ENCODE peak calls at places on chromosomes 3 and 15, in five cellular contexts. One of them, this sample, is unnamed.

GRCh38 chr3:172002512-172003078 is 36.8 kb upstream of the FNDC3B start:
- DNase-seq in K562: no peak
- DNase-seq in GM12878: no peak
- DNase-seq in HepG2: no peak
- DNase-seq in A549: peak; percentile 70
- DNase-seq in this sample: no peak

GRCh38 chr15:96360581-96361308 is 30.2 kb downstream of the NR2F2 start:
- DNase-seq in GM12878: no peak
- DNase-seq in K562: no peak
- DNase-seq in HepG2: no peak
- DNase-seq in A549: no peak
- DNase-seq in this sample: no peak

GRCh38 chr3:29282431-29283296 is 1.8 kb downstream of the RBMS3 start:
- DNase-seq in A549: peak; percentile 33
- DNase-seq in K562: no peak
- DNase-seq in GM12878: no peak
- DNase-seq in HepG2: no peak
- DNase-seq in this sample: no peak

GRCh38 chr3:148924572-148924971 is 59.5 kb downstream of the CPA3 start:
- DNase-seq in GM12878: no peak
- DNase-seq in A549: no peak
- DNase-seq in HepG2: no peak
- DNase-seq in K562: no peak
- DNase-seq in this sample: no peak

GRCh38 chr3:22565393-22565792 is 637.7 kb upstream of the UBE2E2 start:
- DNase-seq in HepG2: no peak
- DNase-seq in K562: no peak
- DNase-seq in GM12878: no peak
- DNase-seq in A549: no peak
- DNase-seq in this sample: no peak

GRCh38 chr3:86282106-86282787 is 708.7 kb downstream of the VGLL3 start:
- DNase-seq in GM12878: no peak
- DNase-seq in K562: no peak
- DNase-seq in HepG2: no peak
- DNase-seq in A549: no peak
- DNase-seq in this sample: no peak

GRCh38 chr3:55059027-55059629 is 131.3 kb upstream of the LRTM1 start:
- DNase-seq in K562: no peak
- DNase-seq in GM12878: no peak
- DNase-seq in A549: no peak
- DNase-seq in HepG2: no peak
- DNase-seq in this sample: no peak

GRCh38 chr3:106877632-106878031 is 499.6 kb upstream of the CCDC54 start:
- DNase-seq in HepG2: no peak
- DNase-seq in A549: no peak
- DNase-seq in GM12878: no peak
- DNase-seq in K562: no peak
- DNase-seq in this sample: no peak

GRCh38 chr15:31399544-31400171 is 73.0 kb downstream of the KLF13 start:
- DNase-seq in GM12878: no peak
- DNase-seq in K562: no peak
- DNase-seq in HepG2: no peak
- DNase-seq in A549: no peak
- DNase-seq in this sample: no peak

GRCh38 chr15:69604050-69604378 is 151.4 kb downstream of the RPLP1 start:
- DNase-seq in HepG2: peak; percentile 16
- DNase-seq in K562: peak; percentile 4
- DNase-seq in A549: peak; percentile 85
- DNase-seq in GM12878: no peak
- DNase-seq in this sample: peak; percentile 35

GRCh38 chr15:41263891-41264351 is 32.9 kb downstream of the CHP1 start:
- DNase-seq in K562: no peak
- DNase-seq in HepG2: no peak
- DNase-seq in GM12878: no peak
- DNase-seq in A549: no peak
- DNase-seq in this sample: no peak

GRCh38 chr3:47010050-47010712 is 30.7 kb downstream of the NBEAL2 start:
- DNase-seq in K562: no peak
- DNase-seq in A549: no peak
- DNase-seq in HepG2: no peak
- DNase-seq in GM12878: no peak
- DNase-seq in this sample: no peak

GRCh38 chr3:77038928-77039605 is 832 bp upstream of the ROBO2 start:
- DNase-seq in GM12878: no peak
- DNase-seq in A549: no peak
- DNase-seq in HepG2: no peak
- DNase-seq in K562: peak; percentile 30
- DNase-seq in this sample: peak; percentile 19
- TF ChIP-seq ESRRA in GM12878: no peak
- TF ChIP-seq ESRRA in A549: no peak
- TF ChIP-seq ESRRA in HepG2: no peak
- TF ChIP-seq ESRRA in K562: no peak
- TF ChIP-seq ESRRA in this sample: no peak

GRCh38 chr3:14440531-14441239 is 38.3 kb downstream of the SLC6A6 start:
- DNase-seq in GM12878: no peak
- DNase-seq in HepG2: no peak
- DNase-seq in A549: peak; percentile 46
- DNase-seq in K562: no peak
- DNase-seq in this sample: peak; percentile 53
- TF ChIP-seq ESRRA in GM12878: no peak
- TF ChIP-seq ESRRA in HepG2: no peak
- TF ChIP-seq ESRRA in A549: no peak
- TF ChIP-seq ESRRA in K562: no peak
- TF ChIP-seq ESRRA in this sample: no peak

GRCh38 chr15:68557469-68558317 is 21.1 kb upstream of the CORO2B start:
- DNase-seq in HepG2: no peak
- DNase-seq in A549: no peak
- DNase-seq in GM12878: no peak
- DNase-seq in K562: no peak
- DNase-seq in this sample: no peak
- TF ChIP-seq ESRRA in HepG2: no peak
- TF ChIP-seq ESRRA in A549: no peak
- TF ChIP-seq ESRRA in GM12878: no peak
- TF ChIP-seq ESRRA in K562: no peak
- TF ChIP-seq ESRRA in this sample: no peak

DNA sequence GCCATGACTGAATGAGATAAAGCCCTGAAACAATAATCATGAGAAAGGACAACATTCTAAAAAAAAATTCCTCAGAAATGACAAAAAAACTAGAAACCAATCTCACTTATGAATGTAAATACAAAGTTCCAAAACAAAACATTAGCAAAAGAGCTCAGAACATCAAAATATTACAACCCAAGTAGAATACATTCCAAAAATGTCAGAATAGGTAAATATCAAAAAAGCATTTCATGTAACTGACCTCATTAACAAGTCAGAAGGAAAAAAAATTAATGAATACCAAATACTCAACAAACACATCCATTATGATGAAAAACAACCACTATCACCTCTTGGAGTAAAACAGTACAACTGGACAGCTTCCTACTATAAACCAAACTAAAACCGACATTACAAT is 93.1 kb downstream of the DLG1 start:
- DNase-seq in A549: no peak
- DNase-seq in K562: no peak
- DNase-seq in HepG2: no peak
- DNase-seq in GM12878: no peak
- DNase-seq in this sample: no peak
- TF ChIP-seq ESRRA in A549: no peak
- TF ChIP-seq ESRRA in K562: no peak
- TF ChIP-seq ESRRA in HepG2: no peak
- TF ChIP-seq ESRRA in GM12878: no peak
- TF ChIP-seq ESRRA in this sample: no peak

GRCh38 chr3:37321260-37321852 is 147.0 kb upstream of the LRRFIP2 start:
- DNase-seq in A549: no peak
- DNase-seq in HepG2: no peak
- DNase-seq in GM12878: no peak
- DNase-seq in K562: no peak
- DNase-seq in this sample: no peak
- TF ChIP-seq ESRRA in A549: no peak
- TF ChIP-seq ESRRA in HepG2: no peak
- TF ChIP-seq ESRRA in GM12878: no peak
- TF ChIP-seq ESRRA in K562: no peak
- TF ChIP-seq ESRRA in this sample: no peak

DNA sequence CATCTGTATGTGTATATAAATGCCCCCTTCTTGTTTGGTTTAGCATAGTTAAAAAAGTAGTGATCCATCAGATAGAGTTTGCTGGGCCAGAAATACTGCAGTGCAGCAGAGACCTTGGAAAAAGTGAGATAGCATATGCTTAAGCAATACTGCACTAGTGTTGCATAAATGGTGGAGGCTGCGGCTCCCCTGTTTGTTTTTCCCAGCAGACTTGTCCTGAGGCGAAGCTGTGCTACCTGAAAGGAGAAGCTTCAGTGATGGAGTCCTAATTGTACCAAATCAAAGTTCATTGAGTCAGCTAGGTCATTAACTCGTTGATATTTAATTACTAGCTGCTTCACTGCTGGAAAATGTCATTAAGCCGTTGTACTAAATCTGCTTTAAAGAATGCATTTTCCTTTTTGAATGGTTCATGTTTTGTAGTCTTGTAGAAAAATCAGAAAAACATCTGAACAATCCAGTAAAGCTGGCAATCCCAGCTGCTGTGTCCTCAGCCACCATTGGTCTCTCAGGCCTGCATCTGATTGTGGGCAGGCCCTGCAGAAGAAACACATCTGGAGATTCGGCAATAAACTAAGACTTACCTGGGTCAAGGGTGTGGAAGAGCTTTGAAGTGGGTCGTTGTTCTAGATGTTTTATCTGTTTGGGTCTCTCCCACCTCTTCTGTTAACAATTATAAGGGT is 169.6 kb downstream of the B3GALNT1 start:
- DNase-seq in GM12878: no peak
- DNase-seq in A549: no peak
- DNase-seq in HepG2: peak; percentile 43
- DNase-seq in K562: no peak
- DNase-seq in this sample: no peak
- TF ChIP-seq ESRRA in GM12878: no peak
- TF ChIP-seq ESRRA in A549: no peak
- TF ChIP-seq ESRRA in HepG2: no peak
- TF ChIP-seq ESRRA in K562: no peak
- TF ChIP-seq ESRRA in this sample: no peak